ENCODE peak calls at places on chromosomes 4 and X, in seven cellular contexts. One of them, this sample, is unnamed.

GRCh38 chrX:148517191-148517590 is 16.8 kb downstream of the AFF2 start:
- DNase-seq in OCI-LY7: no peak
- DNase-seq in fibroblast of the conjunctiva: no peak
- DNase-seq in epithelial cell of proximal tubule: no peak
- DNase-seq in DMS79: no peak
- DNase-seq in lower lobe of right lung: no peak
- DNase-seq in stimulated activated naive B cell treated with anti-CD40 and anti-IgM and Interleukin-4, amounts not matched to agents 10 μg/mL and 1 μg/mL and 100 μg/mL, for 72 hours: no peak
- DNase-seq in this sample: no peak

GRCh38 chrX:44344194-44344593 is 722 bp upstream of the EFHC2 start:
- DNase-seq in OCI-LY7: no peak
- DNase-seq in fibroblast of the conjunctiva: no peak
- DNase-seq in stimulated activated naive B cell treated with anti-CD40 and anti-IgM and Interleukin-4, amounts not matched to agents 10 μg/mL and 1 μg/mL and 100 μg/mL, for 72 hours: no peak
- DNase-seq in epithelial cell of proximal tubule: no peak
- DNase-seq in lower lobe of right lung: peak; percentile 52
- DNase-seq in DMS79: no peak
- DNase-seq in this sample: no peak

GRCh38 chrX:125203379-125203736 is 116.3 kb upstream of the TEX13C start:
- DNase-seq in DMS79: no peak
- DNase-seq in OCI-LY7: no peak
- DNase-seq in stimulated activated naive B cell treated with anti-CD40 and anti-IgM and Interleukin-4, amounts not matched to agents 10 μg/mL and 1 μg/mL and 100 μg/mL, for 72 hours: no peak
- DNase-seq in epithelial cell of proximal tubule: no peak
- DNase-seq in fibroblast of the conjunctiva: no peak
- DNase-seq in lower lobe of right lung: no peak
- DNase-seq in this sample: no peak

GRCh38 chrX:155148724-155149537 is 67.3 kb upstream of the VBP1 start:
- DNase-seq in epithelial cell of proximal tubule: no peak
- DNase-seq in stimulated activated naive B cell treated with anti-CD40 and anti-IgM and Interleukin-4, amounts not matched to agents 10 μg/mL and 1 μg/mL and 100 μg/mL, for 72 hours: no peak
- DNase-seq in OCI-LY7: peak; percentile 17
- DNase-seq in fibroblast of the conjunctiva: peak; percentile 4
- DNase-seq in lower lobe of right lung: no peak
- DNase-seq in DMS79: no peak
- DNase-seq in this sample: no peak

GRCh38 chrX:101729986-101730385 is 70.3 kb upstream of the ARMCX2 start:
- DNase-seq in lower lobe of right lung: no peak
- DNase-seq in epithelial cell of proximal tubule: no peak
- DNase-seq in OCI-LY7: no peak
- DNase-seq in stimulated activated naive B cell treated with anti-CD40 and anti-IgM and Interleukin-4, amounts not matched to agents 10 μg/mL and 1 μg/mL and 100 μg/mL, for 72 hours: no peak
- DNase-seq in DMS79: no peak
- DNase-seq in fibroblast of the conjunctiva: no peak
- DNase-seq in this sample: no peak

GRCh38 chr4:139555705-139556070 is 331 bp downstream of the SETD7 start:
- DNase-seq in epithelial cell of proximal tubule: no peak
- DNase-seq in OCI-LY7: no peak
- DNase-seq in DMS79: no peak
- DNase-seq in stimulated activated naive B cell treated with anti-CD40 and anti-IgM and Interleukin-4, amounts not matched to agents 10 μg/mL and 1 μg/mL and 100 μg/mL, for 72 hours: no peak
- DNase-seq in fibroblast of the conjunctiva: no peak
- DNase-seq in lower lobe of right lung: peak; percentile 76
- DNase-seq in this sample: no peak

GRCh38 chrX:153765138-153766079 is 1.4 kb downstream of the PLXNB3 start:
- DNase-seq in DMS79: no peak
- DNase-seq in fibroblast of the conjunctiva: no peak
- DNase-seq in epithelial cell of proximal tubule: no peak
- DNase-seq in OCI-LY7: no peak
- DNase-seq in lower lobe of right lung: peak; percentile 32
- DNase-seq in stimulated activated naive B cell treated with anti-CD40 and anti-IgM and Interleukin-4, amounts not matched to agents 10 μg/mL and 1 μg/mL and 100 μg/mL, for 72 hours: no peak
- DNase-seq in this sample: no peak

GRCh38 chrX:130716822-130717405 is 186.1 kb downstream of the ENOX2 start:
- DNase-seq in OCI-LY7: no peak
- DNase-seq in epithelial cell of proximal tubule: no peak
- DNase-seq in stimulated activated naive B cell treated with anti-CD40 and anti-IgM and Interleukin-4, amounts not matched to agents 10 μg/mL and 1 μg/mL and 100 μg/mL, for 72 hours: no peak
- DNase-seq in lower lobe of right lung: no peak
- DNase-seq in DMS79: no peak
- DNase-seq in fibroblast of the conjunctiva: no peak
- DNase-seq in this sample: no peak

GRCh38 chr4:76758290-76758882 is 139.6 kb downstream of the SOWAHB start:
- DNase-seq in stimulated activated naive B cell treated with anti-CD40 and anti-IgM and Interleukin-4, amounts not matched to agents 10 μg/mL and 1 μg/mL and 100 μg/mL, for 72 hours: no peak
- DNase-seq in epithelial cell of proximal tubule: no peak
- DNase-seq in DMS79: no peak
- DNase-seq in fibroblast of the conjunctiva: peak; percentile 67
- DNase-seq in OCI-LY7: peak; percentile 14
- DNase-seq in lower lobe of right lung: no peak
- DNase-seq in this sample: no peak

GRCh38 chr4:10173039-10173753 is 56.6 kb upstream of the WDR1 start:
- DNase-seq in epithelial cell of proximal tubule: peak; percentile 18
- DNase-seq in lower lobe of right lung: no peak
- DNase-seq in stimulated activated naive B cell treated with anti-CD40 and anti-IgM and Interleukin-4, amounts not matched to agents 10 μg/mL and 1 μg/mL and 100 μg/mL, for 72 hours: no peak
- DNase-seq in DMS79: peak; percentile 51
- DNase-seq in fibroblast of the conjunctiva: no peak
- DNase-seq in OCI-LY7: no peak
- DNase-seq in this sample: no peak

GRCh38 chrX:107750263-107750662 is 25.3 kb downstream of the TSC22D3 start:
- DNase-seq in lower lobe of right lung: no peak
- DNase-seq in fibroblast of the conjunctiva: no peak
- DNase-seq in stimulated activated naive B cell treated with anti-CD40 and anti-IgM and Interleukin-4, amounts not matched to agents 10 μg/mL and 1 μg/mL and 100 μg/mL, for 72 hours: no peak
- DNase-seq in DMS79: no peak
- DNase-seq in epithelial cell of proximal tubule: no peak
- DNase-seq in OCI-LY7: no peak
- DNase-seq in this sample: no peak

GRCh38 chrX:118507766-118508165 is 12.2 kb downstream of the DOCK11 start:
- DNase-seq in stimulated activated naive B cell treated with anti-CD40 and anti-IgM and Interleukin-4, amounts not matched to agents 10 μg/mL and 1 μg/mL and 100 μg/mL, for 72 hours: no peak
- DNase-seq in epithelial cell of proximal tubule: peak; percentile 52
- DNase-seq in fibroblast of the conjunctiva: no peak
- DNase-seq in lower lobe of right lung: no peak
- DNase-seq in OCI-LY7: no peak
- DNase-seq in DMS79: no peak
- DNase-seq in this sample: peak; percentile 16

GRCh38 chr4:69757464-69757863 is 3.0 kb downstream of the SULT1B1 start:
- DNase-seq in stimulated activated naive B cell treated with anti-CD40 and anti-IgM and Interleukin-4, amounts not matched to agents 10 μg/mL and 1 μg/mL and 100 μg/mL, for 72 hours: no peak
- DNase-seq in lower lobe of right lung: no peak
- DNase-seq in OCI-LY7: no peak
- DNase-seq in epithelial cell of proximal tubule: no peak
- DNase-seq in DMS79: no peak
- DNase-seq in fibroblast of the conjunctiva: no peak
- DNase-seq in this sample: no peak

GRCh38 chr4:133982533-133983224 is 218.9 kb downstream of the PABPC4L start:
- DNase-seq in OCI-LY7: no peak
- DNase-seq in lower lobe of right lung: no peak
- DNase-seq in epithelial cell of proximal tubule: no peak
- DNase-seq in DMS79: no peak
- DNase-seq in fibroblast of the conjunctiva: no peak
- DNase-seq in stimulated activated naive B cell treated with anti-CD40 and anti-IgM and Interleukin-4, amounts not matched to agents 10 μg/mL and 1 μg/mL and 100 μg/mL, for 72 hours: no peak
- DNase-seq in this sample: no peak

GRCh38 chrX:100812216-100813158 is 7.7 kb upstream of the CSTF2 start:
- DNase-seq in epithelial cell of proximal tubule: no peak
- DNase-seq in DMS79: no peak
- DNase-seq in lower lobe of right lung: no peak
- DNase-seq in fibroblast of the conjunctiva: no peak
- DNase-seq in stimulated activated naive B cell treated with anti-CD40 and anti-IgM and Interleukin-4, amounts not matched to agents 10 μg/mL and 1 μg/mL and 100 μg/mL, for 72 hours: no peak
- DNase-seq in OCI-LY7: no peak
- DNase-seq in this sample: no peak

GRCh38 chrX:100695991-100696390 is 35.9 kb downstream of the SYTL4 start:
- DNase-seq in OCI-LY7: no peak
- DNase-seq in DMS79: no peak
- DNase-seq in lower lobe of right lung: no peak
- DNase-seq in epithelial cell of proximal tubule: no peak
- DNase-seq in stimulated activated naive B cell treated with anti-CD40 and anti-IgM and Interleukin-4, amounts not matched to agents 10 μg/mL and 1 μg/mL and 100 μg/mL, for 72 hours: no peak
- DNase-seq in fibroblast of the conjunctiva: no peak
- DNase-seq in this sample: no peak

GRCh38 chr4:107094976-107095375 is 58.9 kb upstream of the DKK2 start:
- DNase-seq in fibroblast of the conjunctiva: no peak
- DNase-seq in DMS79: no peak
- DNase-seq in lower lobe of right lung: no peak
- DNase-seq in epithelial cell of proximal tubule: no peak
- DNase-seq in stimulated activated naive B cell treated with anti-CD40 and anti-IgM and Interleukin-4, amounts not matched to agents 10 μg/mL and 1 μg/mL and 100 μg/mL, for 72 hours: no peak
- DNase-seq in OCI-LY7: no peak
- DNase-seq in this sample: no peak

GRCh38 chrX:150363561-150364346 is 637 bp downstream of the MAMLD1 start:
- DNase-seq in stimulated activated naive B cell treated with anti-CD40 and anti-IgM and Interleukin-4, amounts not matched to agents 10 μg/mL and 1 μg/mL and 100 μg/mL, for 72 hours: no peak
- DNase-seq in DMS79: no peak
- DNase-seq in lower lobe of right lung: peak; percentile 47
- DNase-seq in OCI-LY7: no peak
- DNase-seq in epithelial cell of proximal tubule: no peak
- DNase-seq in fibroblast of the conjunctiva: no peak
- DNase-seq in this sample: no peak

GRCh38 chr4:102057122-102057521 is 266.6 kb downstream of the BANK1 start:
- DNase-seq in lower lobe of right lung: no peak
- DNase-seq in OCI-LY7: no peak
- DNase-seq in DMS79: no peak
- DNase-seq in fibroblast of the conjunctiva: no peak
- DNase-seq in epithelial cell of proximal tubule: no peak
- DNase-seq in stimulated activated naive B cell treated with anti-CD40 and anti-IgM and Interleukin-4, amounts not matched to agents 10 μg/mL and 1 μg/mL and 100 μg/mL, for 72 hours: no peak
- DNase-seq in this sample: no peak

GRCh38 chrX:23365541-23365940 is 30.9 kb downstream of the PTCHD1 start:
- DNase-seq in epithelial cell of proximal tubule: no peak
- DNase-seq in OCI-LY7: no peak
- DNase-seq in DMS79: no peak
- DNase-seq in stimulated activated naive B cell treated with anti-CD40 and anti-IgM and Interleukin-4, amounts not matched to agents 10 μg/mL and 1 μg/mL and 100 μg/mL, for 72 hours: no peak
- DNase-seq in lower lobe of right lung: no peak
- DNase-seq in fibroblast of the conjunctiva: no peak
- DNase-seq in this sample: no peak